ENCODE peak calls at places on chromosomes 16 and 17, in nine cellular contexts. Y is progenitor cell of endocrine pancreas; M is activated CD8-positive, alpha-beta memory T cell treated with anti-CD3 and anti-CD28 coated beads for 4 hours; B is WTC11; V is OCI-M1; K is NCI-H510A; R is GM04503; E is stimulated activated CD8-positive, alpha-beta memory T cell treated with anti-CD3 and anti-CD28 coated beads, Interleukin-4, amount 100 ng/mL, for 4 hours; F is HS-27A. L is an unnamed sample.

GRCh38 chr16:75019586-75019985 is 20.8 kb downstream of the ZNRF1 start:
- DNase-seq in K (no peak), R (no peak), M (no peak), B (no peak), Y (no peak), V (no peak), E (no peak), F (no peak), L (no peak)

GRCh38 chr17:66468241-66469087 is 166.1 kb downstream of the PRKCA start:
- DNase-seq in K (no peak), M (no peak), E (no peak), Y (no peak), R (no peak), F (no peak), B (no peak), V (peak; percentile 34), L (peak; percentile 98)

GRCh38 chr17:66469088-66469442 is 166.7 kb downstream of the PRKCA start:
- DNase-seq in B (no peak), E (no peak), K (no peak), M (no peak), F (no peak), V (no peak), Y (no peak), R (no peak), L (no peak)

GRCh38 chr17:3682033-3682432 is 13.4 kb downstream of the EMC6 start:
- DNase-seq in V (no peak), E (no peak), R (no peak), Y (no peak), F (no peak), K (no peak), B (no peak), M (no peak), L (no peak)

GRCh38 chr16:85162478-85163277 is 50.4 kb upstream of the CIBAR2 start:
- DNase-seq in F (no peak), V (no peak), R (no peak), B (no peak), M (no peak), Y (no peak), K (no peak), E (no peak), L (no peak)

GRCh38 chr16:57730771-57731730 is 4.5 kb upstream of the KATNB1 start:
- DNase-seq in F (no peak), Y (no peak), E (no peak), M (no peak), V (no peak), R (no peak), B (no peak), K (no peak), L (no peak)

GRCh38 chr16:21684199-21684598 is 20.4 kb downstream of the OTOA start:
- DNase-seq in R (no peak), E (no peak), Y (no peak), M (no peak), F (no peak), K (no peak), V (peak; percentile 29), B (peak; percentile 66), L (no peak)

GRCh38 chr17:71402661-71403141 is 718.1 kb upstream of the SOX9 start:
- DNase-seq in F (no peak), V (no peak), E (no peak), M (no peak), K (no peak), Y (no peak), R (no peak), B (no peak), L (no peak)

GRCh38 chr17:50080827-50081226 is 14.3 kb upstream of the PDK2 start:
- DNase-seq in M (no peak), K (no peak), E (no peak), R (no peak), V (no peak), F (no peak), Y (no peak), B (no peak), L (no peak)

GRCh38 chr16:11144122-11144521 is 111.9 kb downstream of the SOCS1 start:
- DNase-seq in F (no peak), K (no peak), M (no peak), B (no peak), R (no peak), V (no peak), Y (no peak), E (no peak), L (no peak)

GRCh38 chr17:28871056-28871579 is 16.3 kb downstream of the ERAL1 start:
- DNase-seq in R (no peak), K (no peak), Y (no peak), V (no peak), M (no peak), F (no peak), B (no peak), E (no peak), L (peak; percentile 77)

GRCh38 chr17:20253323-20253722 is 214.0 kb downstream of the LGALS9B start:
- DNase-seq in E (no peak), B (no peak), K (no peak), F (no peak), R (no peak), M (no peak), Y (no peak), V (no peak), L (no peak)

GRCh38 chr17:60989846-60990245 is 312.2 kb downstream of the BCAS3 start:
- DNase-seq in Y (no peak), M (no peak), V (peak; percentile 88), F (no peak), K (no peak), B (no peak), E (no peak), R (no peak), L (no peak)

GRCh38 chr16:2042171-2042570 is 5.5 kb downstream of the NTHL1 start:
- DNase-seq in V (no peak), K (peak; percentile 87), M (no peak), R (no peak), Y (no peak), F (no peak), B (no peak), E (no peak), L (no peak)

GRCh38 chr17:57894848-57895247 is 45.0 kb upstream of the MRPS23 start:
- DNase-seq in B (no peak), F (no peak), V (no peak), E (no peak), R (no peak), Y (no peak), M (no peak), K (no peak), L (no peak)

GRCh38 chr17:66187718-66188117 is 4.2 kb downstream of the CEP112 start:
- DNase-seq in R (no peak), K (no peak), M (no peak), F (no peak), Y (no peak), E (no peak), B (no peak), V (no peak), L (no peak)

GRCh38 chr17:66625321-66625767 is 209.6 kb upstream of the CACNG5 start:
- DNase-seq in E (no peak), V (peak; percentile 4), R (no peak), M (no peak), B (no peak), Y (no peak), K (no peak), F (peak; percentile 2), L (peak; percentile 25)

GRCh38 chr16:85265161-85265784 is 153.0 kb upstream of the CIBAR2 start:
- DNase-seq in R (no peak), B (no peak), V (no peak), Y (no peak), E (no peak), M (no peak), K (no peak), F (no peak), L (peak; percentile 68)

GRCh38 chr17:33949100-33949499 is 306.0 kb upstream of the CCL2 start:
- DNase-seq in E (no peak), Y (peak; percentile 31), M (no peak), V (peak; percentile 78), B (peak; percentile 80), R (no peak), F (no peak), K (no peak), L (no peak)

GRCh38 chr16:72173997-72174396 is 2.0 kb upstream of the PMFBP1 start:
- DNase-seq in E (no peak), F (no peak), R (no peak), V (no peak), K (no peak), B (no peak), M (no peak), Y (no peak), L (no peak)

GRCh38 chr17:3977387-3977786 is 13.2 kb upstream of the ATP2A3 start:
- DNase-seq in K (no peak), B (no peak), F (no peak), R (no peak), V (peak; percentile 24), Y (no peak), M (no peak), E (no peak), L (no peak)

GRCh38 chr17:77297693-77298666 is 157.2 kb downstream of the SEC14L1 start:
- DNase-seq in R (no peak), B (no peak), K (no peak), Y (no peak), V (no peak), E (no peak), F (no peak), M (no peak), L (no peak)

GRCh38 chr16:88965826-88966480 is 11.1 kb downstream of the CBFA2T3 start:
- DNase-seq in V (no peak), B (no peak), E (no peak), R (no peak), M (no peak), K (no peak), F (no peak), Y (no peak), L (no peak)

GRCh38 chr17:77258638-77259037 is 117.9 kb downstream of the SEC14L1 start:
- DNase-seq in V (no peak), B (no peak), K (no peak), F (no peak), R (no peak), E (no peak), M (no peak), Y (no peak), L (no peak)

GRCh38 chr17:67360880-67361279 is 5.5 kb downstream of the PSMD12 start:
- DNase-seq in V (no peak), E (no peak), R (no peak), B (no peak), M (no peak), K (no peak), F (no peak), Y (no peak), L (no peak)

GRCh38 chr17:49502258-49502657 is 7.2 kb downstream of the NGFR start:
- DNase-seq in M (no peak), F (no peak), R (no peak), Y (no peak), B (no peak), V (no peak), E (no peak), K (no peak), L (no peak)

GRCh38 chr16:1863681-1864460 is 8.1 kb downstream of the MEIOB start:
- DNase-seq in R (no peak), K (no peak), V (peak; percentile 61), F (no peak), Y (no peak), E (no peak), B (no peak), M (no peak), L (no peak)

GRCh38 chr17:6683081-6683684 is 30.0 kb downstream of the SLC13A5 start:
- DNase-seq in M (no peak), K (no peak), V (no peak), R (no peak), Y (no peak), B (no peak), E (no peak), F (no peak), L (no peak)

GRCh38 chr16:72905581-72905980 is 142.3 kb downstream of the ZFHX3 start:
- DNase-seq in E (no peak), Y (no peak), V (no peak), B (no peak), R (no peak), F (no peak), K (no peak), M (no peak), L (no peak)

GRCh38 chr16:83717308-83717707 is 90.5 kb upstream of the HSBP1 start:
- DNase-seq in F (no peak), V (peak; percentile 4), B (peak; percentile 51), M (no peak), K (no peak), R (no peak), E (no peak), Y (no peak), L (no peak)

GRCh38 chr17:76843703-76844484 is 24.3 kb upstream of the MGAT5B start:
- DNase-seq in R (no peak), E (no peak), M (no peak), Y (no peak), K (no peak), B (no peak), V (no peak), F (no peak), L (peak; percentile 59)

L was measured in MV-4-11.